ENCODE peak calls at places on chromosomes 6 and 20, in five cellular contexts. X, E, Z, U and I are unnamed samples.

GRCh38 chr20:50601511-50602431 is 89.6 kb downstream of the RIPOR3 start:
- DNase-seq in X (no peak), E (no peak), Z (no peak), U (no peak), I (no peak)

GRCh38 chr6:75210885-75211739 is 5.3 kb upstream of the COL12A1 start:
- DNase-seq in X (peak; percentile 59), E (no peak), Z (peak; percentile 59), U (peak; percentile 83), I (peak; percentile 57)

GRCh38 chr20:7989379-7989778 is 30.2 kb downstream of the TMX4 start:
- DNase-seq in X (no peak), E (no peak), Z (no peak), U (no peak), I (no peak)

GRCh38 chr6:169791721-169792131 is 40.3 kb downstream of the ERMARD start:
- DNase-seq in X (no peak), E (no peak), Z (no peak), U (no peak), I (no peak)

GRCh38 chr6:146909376-146909775 is 294.8 kb upstream of the STXBP5 start:
- DNase-seq in X (no peak), E (no peak), Z (no peak), U (no peak), I (no peak)

GRCh38 chr6:39309942-39310531 is 4.2 kb downstream of the KCNK17 start:
- DNase-seq in X (peak; percentile 52), E (no peak), Z (peak; percentile 35), U (peak; percentile 85), I (peak; percentile 48)

GRCh38 chr6:84137989-84138575 is 89.4 kb downstream of the CEP162 start:
- DNase-seq in X (peak; percentile 52), E (no peak), Z (no peak), U (no peak), I (no peak)

GRCh38 chr6:19812512-19813119 is 24.6 kb upstream of the ID4 start:
- DNase-seq in X (peak; percentile 37), E (no peak), Z (no peak), U (peak; percentile 47), I (no peak)

GRCh38 chr6:111828799-111829198 is 44.5 kb downstream of the FYN start:
- DNase-seq in X (no peak), E (no peak), Z (no peak), U (no peak), I (no peak)

GRCh38 chr20:41654884-41655283 is 36.7 kb upstream of the CHD6 start:
- DNase-seq in X (no peak), E (no peak), Z (no peak), U (peak; percentile 61), I (no peak)

GRCh38 chr20:21232546-21233280 is 70.4 kb upstream of the XRN2 start:
- DNase-seq in X (no peak), E (no peak), Z (no peak), U (peak; percentile 81), I (no peak)

GRCh38 chr6:8069887-8070286 is 5.7 kb upstream of the BLOC1S5 start:
- DNase-seq in X (no peak), E (no peak), Z (no peak), U (no peak), I (no peak)

GRCh38 chr6:32168807-32169206 is 4.4 kb downstream of the EGFL8 start:
- DNase-seq in X (no peak), E (no peak), Z (no peak), U (no peak), I (no peak)

GRCh38 chr20:39090881-39091280 is 128.7 kb downstream of the DHX35 start:
- DNase-seq in X (no peak), E (no peak), Z (no peak), U (peak; percentile 76), I (no peak)

GRCh38 chr6:155014715-155015300 is 19.7 kb downstream of the TIAM2 start:
- DNase-seq in X (peak; percentile 69), E (no peak), Z (no peak), U (no peak), I (no peak)

GRCh38 chr20:33663161-33664084 is 1.3 kb downstream of the C20orf144 start:
- DNase-seq in X (peak; percentile 49), E (no peak), Z (peak; percentile 80), U (peak; percentile 94), I (peak; percentile 48)

GRCh38 chr6:54784021-54784420 is 62.5 kb upstream of the FAM83B start:
- DNase-seq in X (no peak), E (no peak), Z (no peak), U (no peak), I (no peak)

GRCh38 chr6:148736779-148737412 is 9.9 kb upstream of the UST start:
- DNase-seq in X (peak; percentile 35), E (no peak), Z (no peak), U (no peak), I (no peak)

GRCh38 chr20:22775671-22776139 is 191.3 kb upstream of the FOXA2 start:
- DNase-seq in X (peak; percentile 94), E (no peak), Z (no peak), U (no peak), I (no peak)

GRCh38 chr6:53500095-53500494 is 44.8 kb downstream of the GCLC start:
- DNase-seq in X (no peak), E (no peak), Z (no peak), U (no peak), I (no peak)

GRCh38 chr20:1263853-1264252 is 2.2 kb upstream of the SNPH start:
- DNase-seq in X (peak; percentile 16), E (no peak), Z (no peak), U (no peak), I (no peak)

GRCh38 chr6:106751501-106752252 is 122.3 kb downstream of the QRSL1 start:
- DNase-seq in X (peak; percentile 100), E (no peak), Z (no peak), U (no peak), I (no peak)
- H3K4me3 ChIP-seq in X (no peak overlapping the region), E (no peak overlapping the region), Z (no peak overlapping the region), U (no peak overlapping the region), I (no peak overlapping the region)

DNA sequence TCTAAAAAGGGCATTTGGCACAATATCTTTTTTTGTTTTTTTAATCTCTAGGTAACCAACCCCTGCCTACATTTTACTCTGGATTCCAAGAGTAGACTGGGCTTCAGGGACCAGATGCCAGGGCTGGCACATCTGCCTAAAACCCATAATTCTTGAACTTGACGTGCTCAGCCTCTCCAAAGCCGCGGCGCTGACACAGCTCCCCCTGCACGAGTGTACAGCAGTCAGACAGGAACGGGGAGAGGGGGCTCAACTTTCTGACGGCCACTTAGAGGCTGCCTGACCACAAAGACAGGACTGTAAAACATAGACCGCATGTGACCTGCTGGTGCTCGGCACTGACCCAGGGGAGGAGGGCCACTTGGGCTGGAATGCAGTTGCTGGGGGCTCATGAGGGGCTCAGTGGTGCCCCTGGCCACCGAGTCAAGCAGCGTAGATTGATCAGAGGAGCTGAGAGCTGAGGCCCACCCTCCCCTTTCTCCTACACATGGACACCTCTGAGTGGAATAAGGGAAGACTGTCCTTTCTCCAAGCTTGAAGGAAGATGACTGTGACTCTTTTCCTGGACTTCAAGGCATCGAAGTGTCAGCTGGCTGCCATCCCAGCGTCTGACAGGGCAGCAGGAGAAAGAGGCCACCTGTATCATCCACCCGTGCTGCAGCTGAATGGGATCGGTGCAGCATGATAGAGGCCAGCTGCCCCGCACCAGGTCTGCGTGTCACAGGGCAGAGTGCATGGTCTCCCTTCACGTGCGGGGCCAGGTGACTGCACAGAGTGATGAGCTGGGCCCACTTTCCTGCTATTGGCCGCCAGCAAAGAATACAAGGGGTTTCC is 171.3 kb upstream of the AGPAT4 start:
- DNase-seq in X (no peak), E (no peak), Z (no peak), U (no peak), I (no peak)
- H3K4me3 ChIP-seq in X (no peak overlapping the region), E (no peak overlapping the region), Z (no peak overlapping the region), U (no peak overlapping the region), I (no peak overlapping the region)

DNA sequence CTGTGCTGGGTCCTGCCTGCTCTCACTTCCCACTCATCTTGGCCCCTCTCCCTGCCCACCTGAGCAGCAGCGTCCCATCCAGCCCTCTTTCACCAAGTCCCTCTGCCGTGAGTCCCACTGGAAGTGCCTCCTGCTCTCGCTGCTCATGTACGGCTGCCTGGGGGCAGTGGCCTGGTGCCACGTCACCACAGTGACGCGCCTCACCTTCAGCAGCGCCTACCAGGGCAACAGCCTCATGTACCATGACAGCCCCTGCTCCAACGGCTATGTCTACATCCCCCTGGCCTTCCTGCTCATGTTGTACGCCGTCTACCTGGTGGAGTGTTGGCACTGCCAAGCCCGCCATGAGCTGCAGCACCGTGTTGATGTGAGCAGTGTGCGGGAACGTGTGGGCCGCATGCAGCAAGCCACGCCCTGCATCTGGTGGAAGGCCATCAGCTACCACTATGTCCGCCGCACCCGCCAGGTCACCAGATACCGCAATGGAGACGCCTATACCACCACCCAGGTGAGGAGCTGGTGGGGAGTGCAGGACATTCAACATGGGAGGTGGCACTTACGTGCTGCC is 2.8 kb downstream of the TMEM151B start:
- DNase-seq in X (no peak), E (no peak), Z (no peak), U (no peak), I (no peak)
- H3K4me3 ChIP-seq in X (no peak overlapping the region), E (no peak overlapping the region), Z (no peak overlapping the region), U (no peak overlapping the region), I (no peak overlapping the region)

GRCh38 chr6:113644861-113645575 is 212.1 kb upstream of the MARCKS start:
- DNase-seq in X (peak; percentile 98), E (peak; percentile 87), Z (no peak), U (no peak), I (no peak)
- H3K4me3 ChIP-seq in X (no peak overlapping the region), E (peak overlapping the region; percentile 22), Z (no peak overlapping the region), U (no peak overlapping the region), I (no peak overlapping the region)

GRCh38 chr6:3943373-3943772 is 94.2 kb downstream of the FAM50B start:
- DNase-seq in X (no peak), E (no peak), Z (no peak), U (no peak), I (no peak)
- H3K4me3 ChIP-seq in X (no peak overlapping the region), E (no peak overlapping the region), Z (no peak overlapping the region), U (no peak overlapping the region), I (no peak overlapping the region)

DNA sequence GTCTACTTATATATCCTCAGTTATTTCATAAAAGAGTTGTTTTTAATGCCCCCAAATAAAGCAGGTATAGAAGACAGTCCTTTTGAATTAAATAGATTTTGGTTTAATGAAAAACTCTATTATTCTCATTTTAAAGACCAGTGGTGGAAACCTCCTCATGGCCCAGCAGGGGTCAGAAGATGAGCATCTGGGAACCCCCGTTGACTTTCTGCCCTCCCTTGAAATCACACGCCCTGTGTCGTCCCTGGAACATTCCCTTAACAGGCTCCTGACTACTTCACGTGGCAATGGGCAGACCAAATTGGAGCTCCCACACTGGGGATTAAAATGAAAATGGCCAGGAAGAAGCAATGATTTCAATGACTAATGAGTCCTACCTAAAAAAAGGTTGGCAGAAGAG is 220.9 kb downstream of the KIF16B start:
- DNase-seq in X (no peak), E (no peak), Z (no peak), U (no peak), I (no peak)
- H3K4me3 ChIP-seq in X (no peak overlapping the region), E (no peak overlapping the region), Z (no peak overlapping the region), U (no peak overlapping the region), I (no peak overlapping the region)